ENCODE peak calls at places on chromosome 11, in ten cellular contexts. One of them, this sample, is unnamed.

GRCh38 chr11:5684627-5685362 is at the start of gene TRIM5:
- DNase-seq in K562: peak; percentile 94
- DNase-seq in neural progenitor cell: peak; percentile 82
- DNase-seq in hepatocyte: peak; percentile 95
- DNase-seq in stomach: peak; percentile 89
- DNase-seq in left ventricle myocardium inferior: peak; percentile 83
- DNase-seq in HCT116: peak; percentile 92
- DNase-seq in SJSA1: peak; percentile 99
- DNase-seq in A549: peak; percentile 94
- DNase-seq in transverse colon: peak; percentile 87
- DNase-seq in this sample: peak; percentile 86

GRCh38 chr11:2305140-2305861 is 3.5 kb downstream of the TSPAN32 start:
- DNase-seq in left ventricle myocardium inferior: peak; percentile 88
- DNase-seq in hepatocyte: peak; percentile 88
- DNase-seq in stomach: peak; percentile 91
- DNase-seq in K562: peak; percentile 72
- DNase-seq in neural progenitor cell: peak; percentile 89
- DNase-seq in A549: peak; percentile 62
- DNase-seq in HCT116: no peak
- DNase-seq in SJSA1: peak; percentile 84
- DNase-seq in transverse colon: peak; percentile 88
- DNase-seq in this sample: peak; percentile 88

GRCh38 chr11:66068923-66069714 is 953 bp upstream of the PACS1 start:
- DNase-seq in HCT116: no peak
- DNase-seq in left ventricle myocardium inferior: peak; percentile 40
- DNase-seq in A549: peak; percentile 81
- DNase-seq in hepatocyte: peak; percentile 52
- DNase-seq in transverse colon: peak; percentile 42
- DNase-seq in stomach: peak; percentile 58
- DNase-seq in K562: no peak
- DNase-seq in neural progenitor cell: no peak
- DNase-seq in SJSA1: peak; percentile 51
- DNase-seq in this sample: peak; percentile 41

GRCh38 chr11:112355726-112356125 is 95.1 kb upstream of the PLET1 start:
- DNase-seq in HCT116: peak; percentile 3
- DNase-seq in A549: peak; percentile 20
- DNase-seq in stomach: peak; percentile 31
- DNase-seq in K562: peak; percentile 40
- DNase-seq in SJSA1: no peak
- DNase-seq in neural progenitor cell: peak; percentile 51
- DNase-seq in hepatocyte: peak; percentile 20
- DNase-seq in transverse colon: no peak
- DNase-seq in left ventricle myocardium inferior: no peak
- DNase-seq in this sample: no peak

GRCh38 chr11:6755303-6755952 is 16.3 kb downstream of the OR2AG2 start:
- DNase-seq in hepatocyte: peak; percentile 67
- DNase-seq in neural progenitor cell: peak; percentile 67
- DNase-seq in A549: peak; percentile 36
- DNase-seq in K562: peak; percentile 61
- DNase-seq in SJSA1: no peak
- DNase-seq in left ventricle myocardium inferior: no peak
- DNase-seq in HCT116: peak; percentile 24
- DNase-seq in stomach: peak; percentile 27
- DNase-seq in transverse colon: peak; percentile 10
- DNase-seq in this sample: peak; percentile 55

GRCh38 chr11:864118-864827 is 21.6 kb downstream of the TSPAN4 start:
- DNase-seq in K562: no peak
- DNase-seq in stomach: no peak
- DNase-seq in left ventricle myocardium inferior: no peak
- DNase-seq in transverse colon: no peak
- DNase-seq in hepatocyte: no peak
- DNase-seq in A549: no peak
- DNase-seq in neural progenitor cell: no peak
- DNase-seq in SJSA1: no peak
- DNase-seq in HCT116: no peak
- DNase-seq in this sample: no peak

GRCh38 chr11:62069374-62069773 is 54.4 kb upstream of the INCENP start:
- DNase-seq in K562: no peak
- DNase-seq in hepatocyte: no peak
- DNase-seq in transverse colon: no peak
- DNase-seq in SJSA1: no peak
- DNase-seq in stomach: no peak
- DNase-seq in HCT116: no peak
- DNase-seq in neural progenitor cell: peak; percentile 4
- DNase-seq in A549: no peak
- DNase-seq in left ventricle myocardium inferior: no peak
- DNase-seq in this sample: no peak

GRCh38 chr11:81368192-81368591 is 1365.5 kb downstream of the FAM181B start:
- DNase-seq in A549: no peak
- DNase-seq in stomach: no peak
- DNase-seq in transverse colon: no peak
- DNase-seq in neural progenitor cell: no peak
- DNase-seq in HCT116: no peak
- DNase-seq in SJSA1: no peak
- DNase-seq in hepatocyte: no peak
- DNase-seq in left ventricle myocardium inferior: no peak
- DNase-seq in K562: no peak
- DNase-seq in this sample: no peak

GRCh38 chr11:128939591-128939990 is 3.1 kb downstream of the TP53AIP1 start:
- DNase-seq in stomach: no peak
- DNase-seq in transverse colon: no peak
- DNase-seq in SJSA1: no peak
- DNase-seq in hepatocyte: no peak
- DNase-seq in A549: no peak
- DNase-seq in HCT116: no peak
- DNase-seq in left ventricle myocardium inferior: no peak
- DNase-seq in K562: no peak
- DNase-seq in neural progenitor cell: no peak
- DNase-seq in this sample: no peak

GRCh38 chr11:2837096-2837601 is 48.4 kb downstream of the CDKN1C start:
- DNase-seq in hepatocyte: peak; percentile 96
- DNase-seq in left ventricle myocardium inferior: peak; percentile 73
- DNase-seq in A549: peak; percentile 42
- DNase-seq in neural progenitor cell: peak; percentile 87
- DNase-seq in HCT116: peak; percentile 18
- DNase-seq in stomach: peak; percentile 82
- DNase-seq in SJSA1: peak; percentile 29
- DNase-seq in transverse colon: peak; percentile 68
- DNase-seq in K562: peak; percentile 85
- DNase-seq in this sample: no peak

GRCh38 chr11:114386545-114386944 is 13.8 kb downstream of the C11orf71 start:
- DNase-seq in K562: no peak
- DNase-seq in SJSA1: no peak
- DNase-seq in A549: no peak
- DNase-seq in hepatocyte: no peak
- DNase-seq in HCT116: no peak
- DNase-seq in left ventricle myocardium inferior: no peak
- DNase-seq in transverse colon: no peak
- DNase-seq in stomach: no peak
- DNase-seq in neural progenitor cell: no peak
- DNase-seq in this sample: no peak

GRCh38 chr11:10005955-10006525 is 288.0 kb downstream of the SBF2 start:
- DNase-seq in hepatocyte: no peak
- DNase-seq in K562: no peak
- DNase-seq in neural progenitor cell: no peak
- DNase-seq in left ventricle myocardium inferior: no peak
- DNase-seq in A549: no peak
- DNase-seq in HCT116: no peak
- DNase-seq in SJSA1: no peak
- DNase-seq in stomach: no peak
- DNase-seq in transverse colon: no peak
- DNase-seq in this sample: no peak
- H3K9me3 ChIP-seq in hepatocyte: no peaks in the 10 kb centered on the region
- H3K9me3 ChIP-seq in K562: no peaks in the 10 kb centered on the region
- H3K9me3 ChIP-seq in neural progenitor cell: peaks cover 5% of the 10 kb centered on the region
- H3K9me3 ChIP-seq in left ventricle myocardium inferior: peaks cover 28% of the 10 kb centered on the region
- H3K9me3 ChIP-seq in A549: peaks cover 37% of the 10 kb centered on the region
- H3K9me3 ChIP-seq in HCT116: no peaks in the 10 kb centered on the region
- H3K9me3 ChIP-seq in SJSA1: no peaks in the 10 kb centered on the region
- H3K9me3 ChIP-seq in stomach: no peaks in the 10 kb centered on the region
- H3K9me3 ChIP-seq in transverse colon: peaks cover 7% of the 10 kb centered on the region
- H3K9me3 ChIP-seq in this sample: no peaks in the 10 kb centered on the region

GRCh38 chr11:74009230-74009547 is 304 bp upstream of the UCP3 start:
- DNase-seq in A549: no peak
- DNase-seq in K562: no peak
- DNase-seq in SJSA1: no peak
- DNase-seq in stomach: no peak
- DNase-seq in transverse colon: no peak
- DNase-seq in neural progenitor cell: no peak
- DNase-seq in left ventricle myocardium inferior: no peak
- DNase-seq in hepatocyte: no peak
- DNase-seq in HCT116: no peak
- DNase-seq in this sample: no peak

GRCh38 chr11:74010306-74010981 is 1.6 kb upstream of the UCP3 start:
- DNase-seq in left ventricle myocardium inferior: no peak
- DNase-seq in stomach: no peak
- DNase-seq in K562: peak; percentile 47
- DNase-seq in A549: no peak
- DNase-seq in transverse colon: no peak
- DNase-seq in hepatocyte: no peak
- DNase-seq in neural progenitor cell: no peak
- DNase-seq in HCT116: no peak
- DNase-seq in SJSA1: no peak
- DNase-seq in this sample: no peak

GRCh38 chr11:74008373-74009229 is at the start of gene UCP3:
- DNase-seq in K562: no peak
- DNase-seq in left ventricle myocardium inferior: no peak
- DNase-seq in HCT116: no peak
- DNase-seq in stomach: no peak
- DNase-seq in transverse colon: no peak
- DNase-seq in neural progenitor cell: no peak
- DNase-seq in A549: no peak
- DNase-seq in SJSA1: no peak
- DNase-seq in hepatocyte: no peak
- DNase-seq in this sample: no peak

GRCh38 chr11:74011360-74012071 is 2.6 kb upstream of the UCP3 start:
- DNase-seq in hepatocyte: no peak
- DNase-seq in stomach: no peak
- DNase-seq in left ventricle myocardium inferior: no peak
- DNase-seq in A549: no peak
- DNase-seq in HCT116: no peak
- DNase-seq in transverse colon: no peak
- DNase-seq in SJSA1: no peak
- DNase-seq in K562: peak; percentile 72
- DNase-seq in neural progenitor cell: no peak
- DNase-seq in this sample: peak; percentile 20

GRCh38 chr11:74009675-74010305 is 905 bp upstream of the UCP3 start:
- DNase-seq in SJSA1: no peak
- DNase-seq in transverse colon: no peak
- DNase-seq in HCT116: no peak
- DNase-seq in hepatocyte: no peak
- DNase-seq in neural progenitor cell: no peak
- DNase-seq in left ventricle myocardium inferior: no peak
- DNase-seq in A549: no peak
- DNase-seq in stomach: no peak
- DNase-seq in K562: no peak
- DNase-seq in this sample: no peak
- H3K4me1 ChIP-seq in SJSA1: no peaks in the 10 kb centered on the region
- H3K4me1 ChIP-seq in transverse colon: no peaks in the 10 kb centered on the region
- H3K4me1 ChIP-seq in HCT116: no peaks in the 10 kb centered on the region
- H3K4me1 ChIP-seq in hepatocyte: no peaks in the 10 kb centered on the region
- H3K4me1 ChIP-seq in neural progenitor cell: no peaks in the 10 kb centered on the region
- H3K4me1 ChIP-seq in left ventricle myocardium inferior: peaks cover 51% of the 10 kb centered on the region
- H3K4me1 ChIP-seq in A549: no peaks in the 10 kb centered on the region
- H3K4me1 ChIP-seq in stomach: peaks cover 29% of the 10 kb centered on the region
- H3K4me1 ChIP-seq in K562: peaks cover 54% of the 10 kb centered on the region
- H3K4me1 ChIP-seq in this sample: peaks cover 97% of the 10 kb centered on the region

GRCh38 chr11:45260047-45260446 is 26.1 kb downstream of the SYT13 start:
- DNase-seq in K562: no peak
- DNase-seq in hepatocyte: no peak
- DNase-seq in left ventricle myocardium inferior: no peak
- DNase-seq in neural progenitor cell: no peak
- DNase-seq in A549: no peak
- DNase-seq in transverse colon: no peak
- DNase-seq in SJSA1: no peak
- DNase-seq in stomach: no peak
- DNase-seq in HCT116: no peak
- DNase-seq in this sample: no peak

GRCh38 chr11:45264839-45265515 is 21.2 kb downstream of the SYT13 start:
- DNase-seq in transverse colon: no peak
- DNase-seq in left ventricle myocardium inferior: no peak
- DNase-seq in stomach: no peak
- DNase-seq in A549: peak; percentile 88
- DNase-seq in hepatocyte: peak; percentile 57
- DNase-seq in K562: peak; percentile 19
- DNase-seq in HCT116: no peak
- DNase-seq in neural progenitor cell: no peak
- DNase-seq in SJSA1: peak; percentile 71
- DNase-seq in this sample: no peak

GRCh38 chr11:45265963-45266692 is 20.0 kb downstream of the SYT13 start:
- DNase-seq in SJSA1: no peak
- DNase-seq in transverse colon: peak; percentile 44
- DNase-seq in stomach: no peak
- DNase-seq in hepatocyte: no peak
- DNase-seq in HCT116: no peak
- DNase-seq in K562: no peak
- DNase-seq in A549: no peak
- DNase-seq in neural progenitor cell: no peak
- DNase-seq in left ventricle myocardium inferior: no peak
- DNase-seq in this sample: no peak

GRCh38 chr11:45263773-45264172 is 22.4 kb downstream of the SYT13 start:
- DNase-seq in stomach: no peak
- DNase-seq in HCT116: no peak
- DNase-seq in transverse colon: no peak
- DNase-seq in left ventricle myocardium inferior: no peak
- DNase-seq in hepatocyte: no peak
- DNase-seq in neural progenitor cell: no peak
- DNase-seq in K562: no peak
- DNase-seq in SJSA1: no peak
- DNase-seq in A549: no peak
- DNase-seq in this sample: no peak

DNA sequence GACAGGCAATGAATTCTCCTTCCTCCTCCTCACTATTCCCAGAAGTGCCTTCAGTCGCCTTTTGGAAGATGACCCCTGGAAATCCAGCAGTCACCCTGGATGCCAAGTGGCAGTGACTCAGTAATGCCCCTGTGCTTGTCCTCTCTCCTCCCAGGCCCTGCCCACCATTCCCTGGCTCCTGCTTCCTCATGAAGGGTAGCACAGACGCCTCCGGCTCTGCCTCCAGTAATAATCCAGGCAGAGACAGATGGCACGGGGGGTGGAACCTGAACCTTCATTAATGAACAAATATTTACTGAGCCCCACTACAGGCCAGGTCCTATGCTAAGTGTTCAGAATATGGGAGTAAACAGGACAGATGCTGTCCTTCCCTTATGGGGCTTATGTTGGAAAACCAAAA is 23.2 kb downstream of the SYT13 start:
- DNase-seq in hepatocyte: no peak
- DNase-seq in neural progenitor cell: no peak
- DNase-seq in SJSA1: no peak
- DNase-seq in A549: no peak
- DNase-seq in stomach: no peak
- DNase-seq in HCT116: no peak
- DNase-seq in left ventricle myocardium inferior: no peak
- DNase-seq in transverse colon: peak; percentile 36
- DNase-seq in K562: no peak
- DNase-seq in this sample: no peak
- H3K27ac ChIP-seq in hepatocyte: no peak overlapping the region
- H3K27ac ChIP-seq in neural progenitor cell: no peak overlapping the region
- H3K27ac ChIP-seq in SJSA1: no peak overlapping the region
- H3K27ac ChIP-seq in A549: peak overlapping the region; percentile 86
- H3K27ac ChIP-seq in stomach: no peak overlapping the region
- H3K27ac ChIP-seq in HCT116: no peak overlapping the region
- H3K27ac ChIP-seq in left ventricle myocardium inferior: no peak overlapping the region
- H3K27ac ChIP-seq in transverse colon: no peak overlapping the region
- H3K27ac ChIP-seq in K562: no peak overlapping the region
- H3K27ac ChIP-seq in this sample: no peak overlapping the region

GRCh38 chr11:55501014-55501413 is 53.3 kb upstream of the OR4C15 start:
- DNase-seq in SJSA1: no peak
- DNase-seq in stomach: no peak
- DNase-seq in K562: no peak
- DNase-seq in A549: no peak
- DNase-seq in hepatocyte: no peak
- DNase-seq in transverse colon: no peak
- DNase-seq in neural progenitor cell: no peak
- DNase-seq in left ventricle myocardium inferior: no peak
- DNase-seq in HCT116: no peak
- DNase-seq in this sample: no peak
- H3K9me3 ChIP-seq in SJSA1: peaks cover 5% of the 10 kb centered on the region
- H3K9me3 ChIP-seq in stomach: peaks cover 23% of the 10 kb centered on the region
- H3K9me3 ChIP-seq in K562: no peaks in the 10 kb centered on the region
- H3K9me3 ChIP-seq in A549: peaks cover 5% of the 10 kb centered on the region
- H3K9me3 ChIP-seq in hepatocyte: no peaks in the 10 kb centered on the region
- H3K9me3 ChIP-seq in transverse colon: no peaks in the 10 kb centered on the region
- H3K9me3 ChIP-seq in neural progenitor cell: peaks cover 13% of the 10 kb centered on the region
- H3K9me3 ChIP-seq in left ventricle myocardium inferior: peaks cover 48% of the 10 kb centered on the region
- H3K9me3 ChIP-seq in HCT116: peaks cover 29% of the 10 kb centered on the region
- H3K9me3 ChIP-seq in this sample: no peaks in the 10 kb centered on the region

This sample was measured in CD8-positive, alpha-beta memory T cell.